ENCODE peak calls at places on chromosomes 1 and 21, in ten cellular contexts. W, K, M, R, U, P, A, Z, S and E are unnamed samples.

GRCh38 chr1:72431810-72432209 is 149.5 kb upstream of the NEGR1 start:
- DNase-seq in Z (no peak), S (no peak), A (no peak), U (no peak), W (no peak), K (no peak), P (no peak), R (no peak), M (no peak), E (no peak)

GRCh38 chr1:58608945-58609344 is 31.9 kb upstream of the TACSTD2 start:
- DNase-seq in P (no peak), Z (no peak), A (no peak), U (no peak), R (no peak), W (no peak), K (no peak), S (no peak), M (no peak), E (no peak)

GRCh38 chr1:173302890-173303829 is 96.0 kb upstream of the TNFSF4 start:
- DNase-seq in U (no peak), W (peak), S (no peak), A (no peak), R (no peak), P (no peak), K (no peak), M (no peak), Z (no peak), E (no peak)

GRCh38 chr21:28252923-28253322 is 739.8 kb downstream of the LTN1 start:
- DNase-seq in Z (no peak), U (no peak), A (no peak), R (no peak), K (no peak), S (no peak), M (no peak), W (no peak), P (no peak), E (no peak)

GRCh38 chr1:70222716-70223235 is 1.6 kb downstream of the SRSF11 start:
- DNase-seq in U (peak), M (no peak), K (no peak), R (no peak), Z (no peak), P (no peak), A (no peak), W (no peak), S (no peak), E (no peak)

GRCh38 chr1:182149411-182149965 is 88.0 kb upstream of the ZNF648 start:
- DNase-seq in K (peak), M (no peak), U (peak), S (no peak), P (peak), W (peak), R (peak), Z (peak), A (no peak), E (no peak)

GRCh38 chr21:35511298-35512162 is 462.4 kb upstream of the RUNX1 start:
- DNase-seq in M (no peak), P (no peak), A (no peak), W (peak), R (no peak), K (no peak), S (no peak), Z (peak), U (peak), E (no peak)

GRCh38 chr1:46278807-46279206 is 24.6 kb downstream of the LRRC41 start:
- DNase-seq in W (no peak), K (no peak), S (no peak), A (no peak), M (no peak), Z (no peak), R (no peak), P (no peak), U (peak), E (no peak)

GRCh38 chr1:53583903-53584210 is 124.7 kb downstream of the DMRTB1 start:
- DNase-seq in A (peak), U (no peak), Z (no peak), S (no peak), K (no peak), R (no peak), W (no peak), P (no peak), M (no peak), E (no peak)

GRCh38 chr1:61210435-61211012 is 128.2 kb downstream of the NFIA start:
- DNase-seq in R (no peak), S (no peak), M (no peak), K (no peak), W (no peak), Z (no peak), A (no peak), P (no peak), U (no peak), E (no peak)

GRCh38 chr1:203278087-203278884 is 27.0 kb upstream of the BTG2 start:
- DNase-seq in M (no peak), R (peak), P (no peak), K (peak), W (peak), U (peak), Z (peak), A (peak), S (no peak), E (no peak)

GRCh38 chr1:51622455-51622913 is 5.6 kb downstream of the OSBPL9 start:
- DNase-seq in W (peak), U (peak), A (peak), P (peak), K (peak), R (peak), S (no peak), Z (no peak), M (no peak), E (no peak)

GRCh38 chr1:151156515-151156819 is at the start of gene TNFAIP8L2:
- DNase-seq in S (peak), A (no peak), W (no peak), K (peak), Z (no peak), U (no peak), P (peak), R (no peak), M (peak), E (peak)

GRCh38 chr1:38344705-38345104 is 298.1 kb upstream of the POU3F1 start:
- DNase-seq in W (no peak), M (no peak), A (no peak), P (no peak), S (no peak), K (no peak), Z (no peak), R (no peak), U (no peak), E (no peak)

GRCh38 chr1:110215621-110216020 is 5.5 kb downstream of the KCNC4 start:
- DNase-seq in U (no peak), M (no peak), S (no peak), W (no peak), K (no peak), P (no peak), Z (no peak), R (no peak), A (no peak), E (no peak)

GRCh38 chr1:185337221-185337620 is 20.2 kb upstream of the IVNS1ABP start:
- DNase-seq in S (no peak), W (peak), A (no peak), K (no peak), P (no peak), Z (peak), M (no peak), U (peak), R (no peak), E (no peak)

GRCh38 chr1:8395433-8395866 is 77.5 kb downstream of the SLC45A1 start:
- DNase-seq in W (no peak), Z (no peak), M (no peak), S (no peak), P (peak), U (no peak), K (no peak), A (no peak), R (no peak), E (peak)

GRCh38 chr1:161483361-161483760 is 21.9 kb upstream of the FCGR2A start:
- DNase-seq in R (no peak), P (no peak), K (no peak), Z (no peak), U (no peak), W (no peak), M (no peak), A (no peak), S (no peak), E (no peak)

GRCh38 chr1:180841460-180841859 is 71.2 kb upstream of the KIAA1614 start:
- DNase-seq in Z (no peak), M (no peak), R (no peak), A (no peak), S (no peak), K (no peak), U (peak), P (no peak), W (no peak), E (no peak)

GRCh38 chr1:180839547-180839946 is 73.2 kb upstream of the KIAA1614 start:
- DNase-seq in A (no peak), Z (no peak), U (no peak), M (no peak), P (no peak), K (no peak), S (no peak), W (no peak), R (no peak), E (no peak)

GRCh38 chr1:180836414-180836813 is 76.3 kb upstream of the KIAA1614 start:
- DNase-seq in K (no peak), R (no peak), W (no peak), S (no peak), Z (no peak), U (no peak), P (no peak), M (no peak), A (no peak), E (no peak)

GRCh38 chr1:180837025-180837424 is 75.7 kb upstream of the KIAA1614 start:
- DNase-seq in M (no peak), Z (no peak), P (no peak), U (peak), R (no peak), W (no peak), S (no peak), K (no peak), A (no peak), E (no peak)

DNA sequence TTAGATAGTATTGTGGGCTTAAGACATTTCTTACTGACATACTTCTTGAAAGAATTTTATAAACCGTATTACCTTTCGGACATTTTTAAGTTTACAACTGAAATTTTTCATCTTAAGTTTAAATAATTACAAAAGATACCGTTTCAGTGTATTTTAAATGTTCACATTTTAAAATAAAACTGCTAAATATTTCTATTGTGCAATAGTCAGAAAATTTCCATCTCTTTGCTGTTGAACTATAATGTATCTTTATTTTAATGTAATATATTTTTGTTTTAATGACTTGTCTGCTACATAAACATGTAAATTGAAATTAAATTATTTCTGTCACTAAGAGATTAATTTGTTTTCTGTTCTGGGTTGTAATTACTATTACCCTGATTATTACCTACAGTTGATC is 74.2 kb upstream of the KIAA1614 start:
- DNase-seq in S (no peak), A (no peak), R (no peak), U (no peak), P (no peak), Z (no peak), K (no peak), M (no peak), W (no peak), E (no peak)
- TF ChIP-seq CTCF in S (no peak), A (no peak), R (no peak), U (no peak), P (no peak), Z (no peak), K (no peak), M (no peak), W (no peak), E (no peak)

GRCh38 chr1:15573477-15573876 is 11.4 kb downstream of the AGMAT start:
- DNase-seq in R (no peak), U (peak), P (no peak), K (no peak), S (no peak), Z (no peak), W (peak), A (no peak), M (no peak), E (no peak)

GRCh38 chr1:15574741-15575140 is 10.1 kb downstream of the AGMAT start:
- DNase-seq in U (no peak), S (no peak), Z (no peak), M (no peak), P (no peak), K (no peak), R (no peak), W (no peak), A (no peak), E (no peak)

GRCh38 chr1:15570861-15571260 is 14.0 kb downstream of the AGMAT start:
- DNase-seq in W (no peak), R (no peak), A (no peak), P (no peak), S (no peak), Z (no peak), K (no peak), U (no peak), M (no peak), E (no peak)

GRCh38 chr1:15568387-15569073 is 16.3 kb downstream of the AGMAT start:
- DNase-seq in U (no peak), Z (no peak), P (no peak), W (no peak), A (no peak), S (no peak), M (no peak), R (no peak), K (no peak), E (no peak)

GRCh38 chr1:15571266-15571665 is 13.6 kb downstream of the AGMAT start:
- DNase-seq in W (no peak), K (no peak), P (no peak), R (no peak), Z (no peak), U (no peak), S (no peak), A (no peak), M (no peak), E (no peak)
- H3K4me3 ChIP-seq in W (no peak), K (no peak), P (no peak), R (no peak), Z (no peak), U (no peak), S (no peak), A (no peak), M (no peak), E (no peak)

GRCh38 chr1:115184951-115185331 is 95.6 kb upstream of the TSPAN2 start:
- DNase-seq in Z (peak), R (no peak), M (no peak), W (peak), P (no peak), S (no peak), K (no peak), A (no peak), U (peak), E (no peak)

GRCh38 chr1:115182012-115182715 is 92.9 kb upstream of the TSPAN2 start:
- DNase-seq in Z (no peak), A (no peak), K (no peak), M (no peak), W (no peak), S (no peak), U (no peak), P (no peak), R (no peak), E (no peak)

GRCh38 chr1:115184260-115184950 is 95.1 kb upstream of the TSPAN2 start:
- DNase-seq in U (no peak), M (no peak), W (no peak), R (no peak), K (no peak), A (no peak), S (no peak), Z (no peak), P (no peak), E (no peak)

GRCh38 chr1:115183711-115184259 is 94.5 kb upstream of the TSPAN2 start:
- DNase-seq in M (no peak), R (peak), A (no peak), W (no peak), P (no peak), S (no peak), Z (no peak), K (no peak), U (no peak), E (no peak)

DNA sequence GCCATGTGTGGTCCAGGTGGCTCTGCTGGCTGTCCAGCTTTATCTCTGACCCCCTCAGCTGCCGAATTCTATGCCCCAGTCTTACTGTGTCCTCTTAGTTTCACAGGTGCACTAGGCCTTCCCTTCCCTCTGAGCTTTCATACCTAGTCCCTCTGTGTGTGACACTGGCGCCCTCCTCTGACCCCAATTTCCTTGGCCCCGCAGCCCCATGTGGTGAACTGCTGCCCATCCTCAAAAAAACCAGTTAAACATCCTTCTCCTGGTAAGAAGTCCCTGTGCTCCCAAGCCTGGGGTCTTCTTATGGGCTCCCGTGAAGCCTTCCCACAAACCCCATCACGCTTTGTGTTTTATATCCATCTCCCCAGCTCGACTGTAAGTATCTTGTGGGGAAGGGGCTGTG is 93.9 kb upstream of the TSPAN2 start:
- DNase-seq in P (no peak), Z (no peak), U (no peak), R (no peak), K (no peak), M (no peak), W (no peak), S (no peak), A (no peak), E (no peak)
- TF ChIP-seq CTCF in P (peak), Z (no peak), U (no peak), R (no peak), K (no peak), M (no peak), W (no peak), S (no peak), A (no peak), E (no peak)

GRCh38 chr1:230235876-230236275 is 168.8 kb downstream of the GALNT2 start:
- DNase-seq in Z (no peak), K (no peak), W (no peak), R (no peak), S (no peak), P (no peak), U (no peak), M (no peak), A (no peak), E (no peak)
- H3K4me3 ChIP-seq in Z (no peak), K (no peak), W (no peak), R (no peak), S (no peak), P (no peak), U (no peak), M (no peak), A (no peak), E (no peak)

GRCh38 chr1:244836598-244836997 is 1.1 kb downstream of the COX20 start:
- DNase-seq in K (no peak), R (no peak), Z (no peak), P (no peak), W (no peak), U (no peak), A (no peak), S (no peak), M (no peak), E (no peak)

GRCh38 chr1:244836135-244836521 is 670 bp downstream of the COX20 start:
- DNase-seq in S (no peak), W (no peak), R (peak), Z (peak), P (peak), A (no peak), U (peak), K (no peak), M (no peak), E (no peak)

GRCh38 chr1:244833734-244834595 is 1.5 kb upstream of the COX20 start:
- DNase-seq in Z (peak), K (peak), U (peak), A (no peak), W (peak), S (peak), P (peak), M (no peak), R (peak), E (peak)

GRCh38 chr1:244835276-244836134 is at the start of gene COX20:
- DNase-seq in A (peak), K (peak), U (peak), Z (peak), M (peak), W (peak), R (peak), P (peak), S (peak), E (peak)

GRCh38 chr1:244834596-244835275 is 722 bp upstream of the COX20 start:
- DNase-seq in K (peak), R (no peak), U (peak), P (peak), W (peak), A (peak), Z (peak), S (peak), M (peak), E (peak)
- TF ChIP-seq CTCF in K (no peak), R (no peak), U (no peak), P (no peak), W (no peak), A (no peak), Z (no peak), S (no peak), M (no peak), E (no peak)

DNA sequence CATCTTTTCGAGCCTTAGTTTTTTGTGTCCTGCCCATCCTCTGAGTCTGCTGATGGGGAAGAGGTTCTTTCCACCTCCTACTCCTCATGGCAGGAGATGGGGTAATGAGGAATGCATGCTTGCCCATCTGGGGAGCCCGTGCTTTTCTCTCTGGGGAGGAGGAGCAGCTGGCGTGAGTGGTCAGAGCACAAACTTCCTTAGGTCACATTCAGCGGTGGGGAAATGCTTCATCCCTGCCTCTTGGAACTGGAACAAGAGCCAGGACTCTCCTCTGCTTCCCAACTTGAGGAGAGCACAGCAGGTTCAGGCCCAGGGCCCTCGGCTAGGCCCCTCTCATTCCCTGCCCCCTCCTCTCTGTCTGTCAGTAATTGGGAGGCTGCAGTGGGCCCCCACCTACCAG is 155.0 kb downstream of the PCNX2 start:
- DNase-seq in P (no peak), K (no peak), M (no peak), A (no peak), R (no peak), W (no peak), Z (no peak), S (no peak), U (no peak), E (no peak)
- H3K4me3 ChIP-seq in P (no peak), K (no peak), M (no peak), A (no peak), R (no peak), W (no peak), Z (no peak), S (no peak), U (no peak), E (no peak)